ENCODE peak calls at places on chromosome 2, in four cellular contexts. C is HepG2, X is K562, F is SK-N-SH. K is an unnamed sample.

GRCh38 chr2:126687086-126687485 is 31.1 kb downstream of the GYPC start:
- DNase-seq in C (no peak), X (no peak), F (no peak), K (no peak)

GRCh38 chr2:240857039-240858008 is 11.3 kb upstream of the AGXT start:
- DNase-seq in C (peak), X (no peak), F (no peak), K (no peak)

GRCh38 chr2:193240752-193241151 is 1046.0 kb upstream of the TMEFF2 start:
- DNase-seq in C (peak), X (no peak), F (peak), K (no peak)

GRCh38 chr2:232438951-232439757 is 16.8 kb upstream of the ALPI start:
- DNase-seq in C (no peak), X (peak), F (peak), K (peak)

GRCh38 chr2:226607379-226607778 is 192.2 kb downstream of the IRS1 start:
- DNase-seq in C (no peak), X (no peak), F (no peak), K (no peak)

GRCh38 chr2:9106338-9107167 is 100.1 kb upstream of the ASAP2 start:
- DNase-seq in C (no peak), X (no peak), F (no peak), K (no peak)

GRCh38 chr2:197453914-197454398 is 604 bp downstream of the COQ10B start:
- DNase-seq in C (peak), X (peak), F (no peak), K (peak)

GRCh38 chr2:41942278-41942677 is 105.5 kb upstream of the PKDCC start:
- DNase-seq in C (no peak), X (no peak), F (no peak), K (no peak)

GRCh38 chr2:230267556-230267955 is 42.0 kb downstream of the SP140 start:
- DNase-seq in C (no peak), X (no peak), F (no peak), K (no peak)

GRCh38 chr2:206250041-206250897 is 24.2 kb upstream of the ZDBF2 start:
- DNase-seq in C (no peak), X (no peak), F (no peak), K (peak)

GRCh38 chr2:9740382-9741040 is 102.8 kb upstream of the TAF1B start:
- DNase-seq in C (no peak), X (no peak), F (no peak), K (no peak)

GRCh38 chr2:105680357-105680756 is 64.4 kb upstream of the NCK2 start:
- DNase-seq in C (no peak), X (no peak), F (no peak), K (no peak)

GRCh38 chr2:218452079-218452478 is 33.2 kb downstream of the VIL1 start:
- DNase-seq in C (no peak), X (peak), F (no peak), K (no peak)

GRCh38 chr2:202339052-202339870 is 36.9 kb upstream of the BMPR2 start:
- DNase-seq in C (peak), X (no peak), F (no peak), K (no peak)

GRCh38 chr2:228318218-228318617 is 136.7 kb upstream of the SPHKAP start:
- DNase-seq in C (peak), X (no peak), F (peak), K (peak)

GRCh38 chr2:183866666-183867065 is 731.7 kb upstream of the ZNF804A start:
- DNase-seq in C (no peak), X (no peak), F (no peak), K (no peak)

GRCh38 chr2:188122983-188123382 is 168.7 kb upstream of the GULP1 start:
- DNase-seq in C (no peak), X (no peak), F (no peak), K (no peak)

GRCh38 chr2:148130571-148130970 is 109.7 kb downstream of the MBD5 start:
- DNase-seq in C (peak), X (no peak), F (no peak), K (no peak)

GRCh38 chr2:41879367-41879871 is 168.4 kb upstream of the PKDCC start:
- DNase-seq in C (peak), X (no peak), F (peak), K (no peak)

GRCh38 chr2:40034801-40035200 is 255.7 kb upstream of the THUMPD2 start:
- DNase-seq in C (no peak), X (no peak), F (no peak), K (no peak)

GRCh38 chr2:217553689-217554088 is 449.1 kb downstream of the TNS1 start:
- DNase-seq in C (no peak), X (no peak), F (no peak), K (no peak)

GRCh38 chr2:207015901-207016300 is 76.6 kb downstream of the CPO start:
- DNase-seq in C (no peak), X (no peak), F (no peak), K (no peak)

GRCh38 chr2:8608411-8608954 is 73.4 kb upstream of the ID2 start:
- DNase-seq in C (no peak), X (no peak), F (no peak), K (no peak)

GRCh38 chr2:217035967-217036366 is 176.1 kb upstream of the TNP1 start:
- DNase-seq in C (no peak), X (no peak), F (no peak), K (no peak)

GRCh38 chr2:186349508-186349907 is 136.6 kb upstream of the ZC3H15 start:
- DNase-seq in C (no peak), X (no peak), F (no peak), K (no peak)

GRCh38 chr2:217642944-217643343 is 359.9 kb downstream of the TNS1 start:
- DNase-seq in C (no peak), X (no peak), F (no peak), K (no peak)

GRCh38 chr2:40127890-40128548 is 323.9 kb downstream of the SLC8A1 start:
- DNase-seq in C (no peak), X (no peak), F (no peak), K (no peak)

GRCh38 chr2:98932778-98933343 is 3.2 kb downstream of the CRACDL start:
- DNase-seq in C (no peak), X (peak), F (no peak), K (no peak)

GRCh38 chr2:127566139-127566417 is 30.6 kb downstream of the MYO7B start:
- DNase-seq in C (no peak), X (no peak), F (no peak), K (no peak)

GRCh38 chr2:241897231-241897916 is 27.8 kb downstream of the RTP5 start:
- DNase-seq in C (no peak), X (no peak), F (peak), K (no peak)

GRCh38 chr2:165529130-165529529 is 59.6 kb downstream of the CSRNP3 start:
- DNase-seq in C (no peak), X (no peak), F (no peak), K (no peak)

GRCh38 chr2:151637284-151637781 is 96.9 kb downstream of the NEB start:
- DNase-seq in C (no peak), X (no peak), F (no peak), K (no peak)

GRCh38 chr2:108370080-108370479 is 7.7 kb upstream of the SULT1C4 start:
- DNase-seq in C (peak), X (no peak), F (no peak), K (no peak)

DNA sequence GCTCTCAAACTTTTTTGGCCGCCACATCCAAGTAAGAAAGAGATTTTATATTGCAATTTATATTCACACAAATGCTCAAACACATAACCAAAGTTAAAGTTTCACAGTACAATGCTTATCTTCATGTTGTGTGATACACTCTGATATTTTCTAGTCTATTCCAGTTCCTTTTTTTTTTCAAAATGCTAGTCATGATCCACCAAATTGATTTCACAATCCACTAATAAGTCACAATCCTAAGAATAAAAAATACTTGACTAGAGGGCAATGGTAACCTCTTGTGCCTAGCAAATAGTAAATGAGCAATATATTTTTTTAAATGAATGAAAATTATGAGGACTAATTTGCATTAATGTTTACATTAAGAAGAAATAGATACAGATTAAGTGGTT is 5.8 kb upstream of the PTPN4 start:
- DNase-seq in C (no peak), X (no peak), F (no peak), K (no peak)
- TF ChIP-seq FOXJ3 in C (no peak), X (no peak), F (no peak), K (no peak)

GRCh38 chr2:178277741-178278197 is 83.5 kb downstream of the OSBPL6 start:
- DNase-seq in C (peak), X (peak), F (no peak), K (no peak)

GRCh38 chr2:178279636-178280035 is 85.3 kb downstream of the OSBPL6 start:
- DNase-seq in C (no peak), X (no peak), F (no peak), K (no peak)

GRCh38 chr2:178279142-178279541 is 84.8 kb downstream of the OSBPL6 start:
- DNase-seq in C (no peak), X (peak), F (no peak), K (no peak)

GRCh38 chr2:178282075-178282474 is 87.8 kb downstream of the OSBPL6 start:
- DNase-seq in C (no peak), X (peak), F (no peak), K (no peak)

GRCh38 chr2:178280261-178280852 is 86.0 kb downstream of the OSBPL6 start:
- DNase-seq in C (peak), X (peak), F (peak), K (no peak)
- TF ChIP-seq CTCF in C (peak), X (peak), F (peak), K (peak)

DNA sequence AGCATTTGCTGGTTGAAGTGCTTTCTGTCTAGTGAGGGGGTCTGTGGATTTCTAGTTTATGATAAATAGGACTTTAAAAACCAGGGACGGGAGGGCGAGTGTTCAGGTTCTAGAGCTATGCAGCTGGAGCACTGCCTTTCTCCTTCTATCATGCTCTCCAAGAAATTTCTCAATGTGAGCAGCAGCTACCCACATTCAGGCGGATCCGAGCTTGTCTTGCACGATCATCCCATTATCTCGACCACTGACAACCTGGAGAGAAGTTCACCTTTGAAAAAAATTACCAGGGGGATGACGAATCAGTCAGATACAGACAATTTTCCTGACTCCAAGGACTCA is at the start of gene TBR1:
- DNase-seq in C (no peak), X (no peak), F (peak), K (no peak)
- TF ChIP-seq FOXJ3 in C (no peak), X (no peak), F (no peak), K (no peak)

GRCh38 chr2:71778514-71779305 is 325.3 kb downstream of the DYSF start:
- DNase-seq in C (no peak), X (no peak), F (no peak), K (no peak)
- TF ChIP-seq CTCF in C (peak), X (peak), F (peak), K (no peak)

DNA sequence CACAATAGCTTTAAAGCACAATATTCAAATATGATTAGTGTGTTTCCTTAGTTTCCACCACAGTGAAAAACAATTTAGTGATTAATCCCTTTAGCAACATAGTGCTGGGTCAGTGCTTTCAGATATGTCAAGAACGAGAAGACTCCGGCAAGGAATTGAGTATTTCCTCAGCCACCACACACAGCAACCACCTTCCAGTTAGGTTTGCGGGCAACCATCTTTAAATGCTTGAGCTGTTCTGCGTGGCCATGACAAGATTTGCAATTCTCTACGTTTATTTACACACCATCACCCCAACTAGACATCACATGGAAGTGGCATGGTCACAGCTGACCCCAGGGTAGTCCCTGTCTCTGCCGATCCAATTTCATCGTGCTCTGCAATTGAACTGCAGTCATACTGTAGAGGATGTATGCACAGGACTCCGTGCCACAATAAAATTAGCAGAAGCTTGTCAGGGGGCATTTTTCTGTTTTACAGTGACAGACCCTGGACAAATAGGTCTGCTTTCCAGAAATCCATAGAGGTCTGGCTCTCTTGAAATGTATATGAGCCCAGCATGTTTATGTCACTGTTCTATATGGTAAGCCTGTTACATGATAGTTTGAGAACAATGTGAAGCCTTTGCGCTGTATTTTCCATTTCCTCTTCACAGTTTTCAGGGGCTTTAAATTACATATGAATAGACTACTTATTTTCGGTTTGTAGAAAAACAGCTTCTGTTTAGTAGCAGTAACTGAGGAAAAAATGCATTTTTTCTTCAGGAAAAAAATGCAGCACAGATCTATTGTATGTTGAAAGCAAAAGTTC is 605.2 kb downstream of the NR4A2 start:
- DNase-seq in C (no peak), X (no peak), F (no peak), K (no peak)
- TF ChIP-seq FOXJ3 in C (no peak), X (no peak), F (no peak), K (no peak)

GRCh38 chr2:142877265-142877756 is at the start of gene KYNU:
- DNase-seq in C (peak), X (peak), F (no peak), K (no peak)
- TF ChIP-seq CTCF in C (peak), X (peak), F (no peak), K (no peak)

DNA sequence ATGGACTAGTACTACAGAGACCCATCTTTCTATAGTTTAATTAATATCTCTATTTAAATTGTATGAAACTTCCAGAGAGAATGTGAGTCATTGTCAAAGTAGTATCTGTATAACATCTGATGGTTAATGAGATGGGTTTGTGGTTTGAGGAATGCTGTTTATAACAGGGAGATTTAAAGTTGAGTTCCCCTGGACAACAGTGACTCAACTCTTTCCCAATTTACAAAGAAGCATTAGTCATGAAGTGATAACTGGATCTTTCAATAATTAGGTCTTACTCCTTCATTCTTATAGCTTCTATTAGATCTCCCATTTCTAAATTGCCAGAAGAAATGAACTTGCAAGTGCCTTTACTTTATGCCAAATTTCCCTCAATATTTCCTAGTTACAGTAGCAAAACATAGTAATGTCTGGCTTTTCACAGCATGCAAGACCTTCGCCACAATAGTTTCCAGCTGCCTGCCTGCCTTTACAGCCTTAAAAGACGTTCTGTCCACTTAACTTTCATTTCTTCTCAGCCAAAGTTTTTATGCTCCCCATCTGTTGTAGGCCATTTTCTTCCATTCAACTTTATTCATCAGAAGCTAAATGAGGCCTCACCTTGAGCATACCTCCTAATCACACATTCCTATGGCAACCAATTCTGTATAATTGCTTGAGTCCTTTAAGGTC is 47.7 kb upstream of the WDR75 start:
- DNase-seq in C (no peak), X (no peak), F (no peak), K (no peak)
- TF ChIP-seq FOXJ3 in C (no peak), X (no peak), F (no peak), K (no peak)

GRCh38 chr2:61633250-61633649 is 95.1 kb upstream of the XPO1 start:
- DNase-seq in C (no peak), X (no peak), F (no peak), K (no peak)
- TF ChIP-seq CTCF in C (no peak), X (no peak), F (peak), K (no peak)

K was measured in WTC11.